ENCODE peak calls at places on chromosomes 7 and 10, in six cellular contexts. K is IMR-90, M is mesenchymal stem cell, N is neuronal stem cell, Z is H9, J is H1. Q is an unnamed sample.

GRCh38 chr7:45898241-45898640 is 10.0 kb downstream of the IGFBP1 start:
- DNase-seq in K (peak), M (no peak), N (no peak), Z (no peak), J (no peak), Q (no peak)

GRCh38 chr10:110356628-110357245 is 52.0 kb upstream of the SMNDC1 start:
- DNase-seq in K (peak), M (peak), N (no peak), Z (no peak), J (no peak), Q (peak)

GRCh38 chr10:90193240-90193985 is 492.0 kb downstream of the KIF20B start:
- DNase-seq in K (peak), M (peak), N (no peak), Z (no peak), J (no peak), Q (peak)

GRCh38 chr7:112009081-112009480 is 197.1 kb downstream of the DOCK4 start:
- DNase-seq in K (peak), M (peak), N (no peak), Z (no peak), J (no peak), Q (no peak)

GRCh38 chr10:3294919-3295318 is 122.3 kb upstream of the PITRM1 start:
- DNase-seq in K (no peak), M (no peak), N (no peak), Z (no peak), J (no peak), Q (no peak)

GRCh38 chr7:82388138-82388537 is 55.4 kb downstream of the CACNA2D1 start:
- DNase-seq in K (no peak), M (no peak), N (no peak), Z (no peak), J (no peak), Q (no peak)

GRCh38 chr7:139034855-139035587 is 821 bp downstream of the ZC3HAV1L start:
- DNase-seq in K (peak), M (peak), N (no peak), Z (peak), J (no peak), Q (no peak)

GRCh38 chr7:99644436-99644835 is 27.7 kb downstream of the ZSCAN25 start:
- DNase-seq in K (no peak), M (no peak), N (no peak), Z (no peak), J (no peak), Q (no peak)

GRCh38 chr7:73841689-73842247 is 548 bp downstream of the METTL27 start:
- DNase-seq in K (no peak), M (no peak), N (no peak), Z (peak), J (no peak), Q (no peak)

GRCh38 chr10:121994429-121994881 is 5.5 kb downstream of the TACC2 start:
- DNase-seq in K (no peak), M (no peak), N (no peak), Z (no peak), J (no peak), Q (no peak)

GRCh38 chr7:156927571-156928405 is 21.7 kb upstream of the NOM1 start:
- DNase-seq in K (no peak), M (no peak), N (no peak), Z (no peak), J (no peak), Q (no peak)

GRCh38 chr7:14598978-14599377 is 303.6 kb downstream of the DGKB start:
- DNase-seq in K (peak), M (no peak), N (no peak), Z (no peak), J (no peak), Q (no peak)

GRCh38 chr10:8637640-8638039 is 583.2 kb downstream of the GATA3 start:
- DNase-seq in K (no peak), M (peak), N (no peak), Z (no peak), J (no peak), Q (peak)

GRCh38 chr7:40570218-40570617 is 435.4 kb downstream of the SUGCT start:
- DNase-seq in K (peak), M (peak), N (peak), Z (peak), J (peak), Q (no peak)

GRCh38 chr10:61984803-61985418 is 83.4 kb downstream of the ARID5B start:
- DNase-seq in K (no peak), M (no peak), N (no peak), Z (no peak), J (no peak), Q (peak)

GRCh38 chr7:123824754-123825067 is 20.3 kb upstream of the HYAL4 start:
- DNase-seq in K (no peak), M (peak), N (no peak), Z (no peak), J (no peak), Q (peak)

GRCh38 chr10:88944813-88945212 is 7.8 kb downstream of the ACTA2 start:
- DNase-seq in K (no peak), M (no peak), N (no peak), Z (no peak), J (no peak), Q (no peak)

GRCh38 chr10:13891542-13892431 is 305.0 kb downstream of the PRPF18 start:
- DNase-seq in K (no peak), M (no peak), N (peak), Z (no peak), J (no peak), Q (peak)

GRCh38 chr10:94104316-94105060 is 110.8 kb downstream of the PLCE1 start:
- DNase-seq in K (peak), M (peak), N (no peak), Z (no peak), J (no peak), Q (no peak)

GRCh38 chr7:80618105-80618504 is 20.3 kb upstream of the CD36 start:
- DNase-seq in K (no peak), M (no peak), N (no peak), Z (no peak), J (no peak), Q (no peak)

GRCh38 chr10:44574596-44575480 is 189.9 kb upstream of the CXCL12 start:
- DNase-seq in K (no peak), M (no peak), N (no peak), Z (no peak), J (no peak), Q (no peak)

GRCh38 chr7:57210212-57210611 is 78.0 kb upstream of the ZNF479 start:
- DNase-seq in K (no peak), M (no peak), N (no peak), Z (no peak), J (no peak), Q (no peak)

GRCh38 chr10:124703778-124704427 is 40.3 kb downstream of the FAM53B start:
- DNase-seq in K (no peak), M (peak), N (no peak), Z (no peak), J (no peak), Q (no peak)

GRCh38 chr10:114173680-114174461 is at the start of gene CCDC186:
- DNase-seq in K (peak), M (peak), N (peak), Z (peak), J (peak), Q (peak)
- H3K23ac ChIP-seq in K (peak), M (peak), N (peak), Z (no peak), J (no peak), Q (no peak)

GRCh38 chr7:55369427-55369826 is 4.3 kb downstream of the LANCL2 start:
- DNase-seq in K (peak), M (peak), N (no peak), Z (no peak), J (no peak), Q (no peak)
- H4K91ac ChIP-seq in K (peak), M (no peak), N (no peak), Z (no peak), J (no peak), Q (no peak)

GRCh38 chr7:16428672-16429071 is 7.3 kb upstream of the CRPPA start:
- DNase-seq in K (peak), M (peak), N (no peak), Z (no peak), J (no peak), Q (peak)

GRCh38 chr7:16431646-16432424 is 10.5 kb upstream of the CRPPA start:
- DNase-seq in K (no peak), M (peak), N (no peak), Z (no peak), J (no peak), Q (peak)

GRCh38 chr7:16428182-16428581 is 6.8 kb upstream of the CRPPA start:
- DNase-seq in K (no peak), M (no peak), N (no peak), Z (no peak), J (no peak), Q (no peak)

GRCh38 chr7:16432425-16432731 is 11.0 kb upstream of the CRPPA start:
- DNase-seq in K (no peak), M (no peak), N (no peak), Z (no peak), J (no peak), Q (no peak)

DNA sequence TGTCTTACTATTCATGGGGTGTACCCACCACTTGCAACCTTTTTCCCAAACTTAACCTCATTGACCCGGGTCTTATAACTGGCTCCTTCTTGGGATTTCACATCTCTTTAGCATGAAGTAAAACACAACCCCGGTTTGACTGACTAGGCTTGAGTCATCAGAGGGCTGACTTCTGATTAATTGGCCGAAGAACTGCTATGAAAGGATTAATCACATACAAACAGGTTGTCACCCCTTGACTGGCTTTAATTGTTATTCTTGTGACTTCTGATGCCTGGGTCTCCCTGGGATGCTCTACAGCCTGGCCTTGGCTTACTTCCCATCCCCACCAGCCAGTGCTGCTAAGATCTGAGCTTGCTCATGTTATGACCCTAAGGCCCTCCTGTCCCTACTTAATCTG is 8.8 kb upstream of the CRPPA start:
- DNase-seq in K (peak), M (no peak), N (no peak), Z (no peak), J (no peak), Q (no peak)
- H3K4ac ChIP-seq in K (peak), M (no peak), N (no peak), Z (no peak), J (no peak), Q (no peak)

GRCh38 chr10:79098596-79099015 is 29.8 kb downstream of the ZMIZ1 start:
- DNase-seq in K (peak), M (no peak), N (no peak), Z (no peak), J (no peak), Q (no peak)

GRCh38 chr10:79095316-79095715 is 26.6 kb downstream of the ZMIZ1 start:
- DNase-seq in K (no peak), M (no peak), N (no peak), Z (no peak), J (no peak), Q (no peak)

GRCh38 chr10:79096514-79096913 is 27.7 kb downstream of the ZMIZ1 start:
- DNase-seq in K (no peak), M (no peak), N (no peak), Z (no peak), J (no peak), Q (no peak)

GRCh38 chr10:79098061-79098460 is 29.3 kb downstream of the ZMIZ1 start:
- DNase-seq in K (no peak), M (no peak), N (no peak), Z (no peak), J (no peak), Q (no peak)

GRCh38 chr10:79097021-79097695 is 28.4 kb downstream of the ZMIZ1 start:
- DNase-seq in K (peak), M (no peak), N (no peak), Z (no peak), J (no peak), Q (no peak)
- H3K23ac ChIP-seq in K (no peak), M (no peak), N (peak), Z (no peak), J (no peak), Q (no peak)

DNA sequence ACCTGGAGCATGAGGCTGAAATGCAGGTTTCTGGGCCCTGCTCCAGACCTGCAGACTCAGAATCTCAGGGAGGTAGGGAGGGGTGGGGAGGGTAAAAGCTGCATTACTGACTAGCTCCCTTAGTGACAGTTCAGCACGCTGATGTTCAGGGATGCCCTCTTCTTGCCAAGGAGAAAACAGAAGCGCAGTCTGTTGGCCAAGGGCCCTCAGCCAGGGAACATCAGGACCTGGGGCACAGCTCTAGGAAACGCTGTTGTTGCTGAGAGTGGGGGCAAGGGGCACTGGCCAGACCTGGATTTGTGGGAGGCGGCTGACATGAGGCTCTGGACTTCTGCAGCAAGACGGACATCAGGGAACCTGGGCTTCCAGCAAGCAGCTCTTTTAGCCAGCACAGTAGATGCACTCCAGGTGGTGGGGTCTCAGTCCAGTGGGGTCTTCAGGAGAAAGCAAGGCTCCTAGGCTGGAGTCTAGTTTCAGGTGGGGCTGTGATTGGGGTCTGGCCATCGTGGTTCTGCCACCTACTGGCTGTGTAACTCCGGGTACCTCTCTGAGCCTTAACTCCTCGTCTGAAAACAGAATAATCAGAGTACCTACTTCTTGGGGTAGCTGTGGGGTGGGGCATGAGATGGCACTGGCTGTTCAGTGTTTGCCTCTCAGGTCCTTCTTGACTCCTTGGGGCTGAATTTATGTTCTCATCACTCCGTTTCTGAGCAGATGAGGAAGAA is 72.9 kb upstream of the PRLHR start:
- DNase-seq in K (no peak), M (no peak), N (no peak), Z (no peak), J (no peak), Q (no peak)
- H4K91ac ChIP-seq in K (no peak), M (no peak), N (no peak), Z (no peak), J (no peak), Q (no peak)

GRCh38 chr10:119595134-119595714 is 1.5 kb downstream of the TIAL1 start:
- DNase-seq in K (peak), M (peak), N (peak), Z (no peak), J (no peak), Q (no peak)

GRCh38 chr10:119598397-119598796 is 1.6 kb upstream of the TIAL1 start:
- DNase-seq in K (no peak), M (no peak), N (no peak), Z (no peak), J (no peak), Q (no peak)

GRCh38 chr10:119597405-119598186 is 832 bp upstream of the TIAL1 start:
- DNase-seq in K (no peak), M (no peak), N (no peak), Z (no peak), J (no peak), Q (no peak)

GRCh38 chr10:119595715-119596515 is 849 bp downstream of the TIAL1 start:
- DNase-seq in K (peak), M (peak), N (no peak), Z (peak), J (no peak), Q (peak)

GRCh38 chr10:119596537-119597404 is at the start of gene TIAL1:
- DNase-seq in K (peak), M (peak), N (peak), Z (peak), J (peak), Q (peak)
- H3K4ac ChIP-seq in K (peak), M (peak), N (peak), Z (no peak), J (peak), Q (peak)

GRCh38 chr7:149714081-149714909 is 59.1 kb downstream of the ZNF467 start:
- DNase-seq in K (peak), M (peak), N (peak), Z (peak), J (peak), Q (peak)
- H3K23ac ChIP-seq in K (no peak), M (no peak), N (peak), Z (no peak), J (no peak), Q (no peak)